ENCODE peak calls at places on chromosome 1, in eight cellular contexts. D is heart right ventricle; P is stimulated activated CD8-positive, alpha-beta memory T cell treated with anti-CD3 and anti-CD28 coated beads, Interleukin-12 subunit alpha, Interleukin-12 subunit beta, amount 100 ng/mL, for 4 hours; C is aorta; V is activated CD4-positive, CD25-positive, alpha-beta regulatory T cell; W is posterior vena cava; M is EL; G is KBM-7. Z is an unnamed sample.

GRCh38 chr1:5597991-5598823 is 394.0 kb downstream of the NPHP4 start:
- DNase-seq in D (no peak), P (no peak), C (no peak), V (no peak), W (peak; percentile 82), M (no peak), G (no peak), Z (no peak)

GRCh38 chr1:185155600-185156320 is 993 bp downstream of the TRMT1L start:
- DNase-seq in D (no peak), P (no peak), C (no peak), V (no peak), W (no peak), M (peak; percentile 23), G (peak; percentile 60), Z (no peak)

GRCh38 chr1:182580736-182581135 is 8.3 kb downstream of the RNASEL start:
- DNase-seq in D (no peak), P (no peak), C (no peak), V (no peak), W (no peak), M (no peak), G (no peak), Z (no peak)

GRCh38 chr1:185556551-185556950 is 177.6 kb upstream of the HMCN1 start:
- DNase-seq in D (no peak), P (no peak), C (no peak), V (no peak), W (no peak), M (peak; percentile 18), G (no peak), Z (no peak)

GRCh38 chr1:22880174-22880601 is 92.5 kb downstream of the LACTBL1 start:
- DNase-seq in D (no peak), P (no peak), C (no peak), V (no peak), W (no peak), M (peak; percentile 68), G (no peak), Z (no peak)

GRCh38 chr1:197285526-197286217 is 17.6 kb downstream of the CRB1 start:
- DNase-seq in D (no peak), P (no peak), C (no peak), V (no peak), W (no peak), M (no peak), G (no peak), Z (no peak)

GRCh38 chr1:106721779-106722178 is 334.7 kb upstream of the PRMT6 start:
- DNase-seq in D (no peak), P (no peak), C (no peak), V (no peak), W (no peak), M (no peak), G (no peak), Z (no peak)

GRCh38 chr1:64110924-64111777 is 92.3 kb upstream of the UBE2U start:
- DNase-seq in D (no peak), P (no peak), C (no peak), V (no peak), W (no peak), M (peak; percentile 32), G (no peak), Z (no peak)

GRCh38 chr1:209650454-209650853 is 1.8 kb downstream of the LAMB3 start:
- DNase-seq in D (no peak), P (no peak), C (no peak), V (no peak), W (no peak), M (peak; percentile 50), G (peak; percentile 73), Z (no peak)

GRCh38 chr1:39656416-39656815 is 15.5 kb downstream of the NT5C1A start:
- DNase-seq in D (no peak), P (no peak), C (no peak), V (no peak), W (no peak), M (no peak), G (no peak), Z (no peak)

GRCh38 chr1:165073402-165074007 is 283.0 kb downstream of the LMX1A start:
- DNase-seq in D (no peak), P (no peak), C (no peak), V (no peak), W (no peak), M (peak; percentile 50), G (peak; percentile 56), Z (no peak)

GRCh38 chr1:112904831-112905227 is 51.2 kb downstream of the SLC16A1 start:
- DNase-seq in D (no peak), P (no peak), C (no peak), V (no peak), W (no peak), M (no peak), G (no peak), Z (no peak)

GRCh38 chr1:240528566-240528965 is 83.4 kb downstream of the GREM2 start:
- DNase-seq in D (no peak), P (no peak), C (no peak), V (no peak), W (no peak), M (no peak), G (no peak), Z (no peak)

GRCh38 chr1:159923203-159924024 is 1.9 kb downstream of the TAGLN2 start:
- DNase-seq in D (peak; percentile 84), P (peak; percentile 66), C (peak; percentile 93), V (peak; percentile 67), W (peak; percentile 96), M (peak; percentile 92), G (peak; percentile 94), Z (no peak)

GRCh38 chr1:93567255-93567918 is 114.2 kb downstream of the BCAR3 start:
- DNase-seq in D (no peak), P (no peak), C (no peak), V (no peak), W (no peak), M (peak; percentile 86), G (no peak), Z (no peak)

GRCh38 chr1:8398086-8398485 is 80.2 kb downstream of the SLC45A1 start:
- DNase-seq in D (no peak), P (no peak), C (no peak), V (no peak), W (no peak), M (peak; percentile 9), G (no peak), Z (no peak)

GRCh38 chr1:31196685-31197084 is 43.0 kb downstream of the NKAIN1 start:
- DNase-seq in D (no peak), P (no peak), C (no peak), V (no peak), W (no peak), M (peak; percentile 60), G (no peak), Z (peak; percentile 48)

GRCh38 chr1:238681021-238681420 is 705.3 kb upstream of the CHRM3 start:
- DNase-seq in D (no peak), P (no peak), C (no peak), V (no peak), W (no peak), M (peak; percentile 67), G (no peak), Z (no peak)

GRCh38 chr1:77661696-77662095 is 20.8 kb downstream of the ZZZ3 start:
- DNase-seq in D (no peak), P (no peak), C (no peak), V (no peak), W (no peak), M (no peak), G (no peak), Z (no peak)

GRCh38 chr1:82121421-82121820 is 320.7 kb downstream of the ADGRL2 start:
- DNase-seq in D (no peak), P (no peak), C (no peak), V (no peak), W (no peak), M (no peak), G (no peak), Z (no peak)

GRCh38 chr1:69738458-69738857 is 170.7 kb downstream of the LRRC7 start:
- DNase-seq in D (no peak), P (no peak), C (no peak), V (no peak), W (no peak), M (no peak), G (no peak), Z (no peak)

GRCh38 chr1:43976045-43976444 is 1.3 kb downstream of the ATP6V0B start:
- DNase-seq in D (no peak), P (no peak), C (no peak), V (no peak), W (no peak), M (no peak), G (peak; percentile 21), Z (no peak)

Z was measured in GOT3.